ENCODE peak calls at places on chromosomes 13 and 19, in four cellular contexts. One of them, this sample, is unnamed.

GRCh38 chr13:38530492-38530891 is 156.4 kb upstream of the FREM2 start:
- DNase-seq in HepG2: no peak
- DNase-seq in K562: no peak
- DNase-seq in GM12878: no peak
- DNase-seq in this sample: no peak

GRCh38 chr19:35348909-35349611 is 1.4 kb downstream of the FFAR1 start:
- DNase-seq in HepG2: no peak
- DNase-seq in K562: no peak
- DNase-seq in GM12878: no peak
- DNase-seq in this sample: no peak

GRCh38 chr13:48542581-48543341 is 9.9 kb upstream of the RCBTB2 start:
- DNase-seq in HepG2: peak; percentile 23
- DNase-seq in K562: no peak
- DNase-seq in GM12878: no peak
- DNase-seq in this sample: no peak

GRCh38 chr19:48308695-48309586 is 16.4 kb upstream of the EMP3 start:
- DNase-seq in HepG2: peak; percentile 71
- DNase-seq in K562: peak; percentile 81
- DNase-seq in GM12878: no peak
- DNase-seq in this sample: no peak

GRCh38 chr19:7870571-7871279 is 3.5 kb downstream of the PRR36 start:
- DNase-seq in HepG2: peak; percentile 93
- DNase-seq in K562: peak; percentile 98
- DNase-seq in GM12878: no peak
- DNase-seq in this sample: peak; percentile 72

GRCh38 chr13:32468502-32469147 is 40.7 kb upstream of the N4BP2L1 start:
- DNase-seq in HepG2: no peak
- DNase-seq in K562: peak; percentile 58
- DNase-seq in GM12878: no peak
- DNase-seq in this sample: no peak

GRCh38 chr19:46783670-46784069 is 4.7 kb downstream of the SLC1A5 start:
- DNase-seq in HepG2: no peak
- DNase-seq in K562: no peak
- DNase-seq in GM12878: no peak
- DNase-seq in this sample: no peak

GRCh38 chr19:54653181-54653809 is 9.5 kb upstream of the LILRB4 start:
- DNase-seq in HepG2: peak; percentile 8
- DNase-seq in K562: peak; percentile 54
- DNase-seq in GM12878: no peak
- DNase-seq in this sample: peak; percentile 40

GRCh38 chr19:31875550-31875949 is 469.9 kb upstream of the ZNF507 start:
- DNase-seq in HepG2: no peak
- DNase-seq in K562: no peak
- DNase-seq in GM12878: no peak
- DNase-seq in this sample: no peak

GRCh38 chr19:51521796-51522195 is 9.7 kb downstream of the SIGLEC6 start:
- DNase-seq in HepG2: no peak
- DNase-seq in K562: no peak
- DNase-seq in GM12878: no peak
- DNase-seq in this sample: no peak

GRCh38 chr13:64446372-64446771 is 2783.8 kb downstream of the PCDH9 start:
- DNase-seq in HepG2: no peak
- DNase-seq in K562: no peak
- DNase-seq in GM12878: no peak
- DNase-seq in this sample: peak; percentile 68

GRCh38 chr19:48393196-48393558 is 291 bp upstream of the GRIN2D start:
- DNase-seq in HepG2: no peak
- DNase-seq in K562: no peak
- DNase-seq in GM12878: no peak
- DNase-seq in this sample: no peak

GRCh38 chr13:107192289-107192688 is 624.4 kb upstream of the ARGLU1 start:
- DNase-seq in HepG2: peak; percentile 84
- DNase-seq in K562: no peak
- DNase-seq in GM12878: no peak
- DNase-seq in this sample: no peak

GRCh38 chr19:6214881-6215541 is 64.8 kb downstream of the MLLT1 start:
- DNase-seq in HepG2: no peak
- DNase-seq in K562: no peak
- DNase-seq in GM12878: no peak
- DNase-seq in this sample: no peak

GRCh38 chr13:41284512-41285288 is 21.3 kb upstream of the MTRF1 start:
- DNase-seq in HepG2: peak; percentile 73
- DNase-seq in K562: no peak
- DNase-seq in GM12878: no peak
- DNase-seq in this sample: no peak

GRCh38 chr13:61084983-61085382 is 330.7 kb downstream of the PCDH20 start:
- DNase-seq in HepG2: no peak
- DNase-seq in K562: no peak
- DNase-seq in GM12878: no peak
- DNase-seq in this sample: no peak

GRCh38 chr19:35167251-35168119 is 12.9 kb downstream of the FXYD5 start:
- DNase-seq in HepG2: no peak
- DNase-seq in K562: no peak
- DNase-seq in GM12878: no peak
- DNase-seq in this sample: no peak

GRCh38 chr13:51524846-51525566 is 59.3 kb upstream of the WDFY2 start:
- DNase-seq in HepG2: no peak
- DNase-seq in K562: no peak
- DNase-seq in GM12878: no peak
- DNase-seq in this sample: no peak

GRCh38 chr19:48999481-49000325 is 6.0 kb downstream of the RUVBL2 start:
- DNase-seq in HepG2: no peak
- DNase-seq in K562: peak; percentile 74
- DNase-seq in GM12878: no peak
- DNase-seq in this sample: peak; percentile 72

GRCh38 chr13:41007359-41008118 is 11.6 kb downstream of the ELF1 start:
- DNase-seq in HepG2: peak; percentile 48
- DNase-seq in K562: peak; percentile 52
- DNase-seq in GM12878: no peak
- DNase-seq in this sample: no peak

GRCh38 chr13:109272595-109273325 is 513.6 kb downstream of the IRS2 start:
- DNase-seq in HepG2: no peak
- DNase-seq in K562: no peak
- DNase-seq in GM12878: no peak
- DNase-seq in this sample: no peak

GRCh38 chr13:104357174-104357573 is 1291.0 kb upstream of the SLC10A2 start:
- DNase-seq in HepG2: no peak
- DNase-seq in K562: no peak
- DNase-seq in GM12878: no peak
- DNase-seq in this sample: no peak

GRCh38 chr13:29743229-29743786 is 107.1 kb downstream of the UBL3 start:
- DNase-seq in HepG2: no peak
- DNase-seq in K562: no peak
- DNase-seq in GM12878: no peak
- DNase-seq in this sample: peak; percentile 17

GRCh38 chr13:73603646-73604045 is 530.6 kb downstream of the KLF12 start:
- DNase-seq in HepG2: no peak
- DNase-seq in K562: no peak
- DNase-seq in GM12878: no peak
- DNase-seq in this sample: no peak

GRCh38 chr19:2429917-2430570 is 2.7 kb upstream of the TIMM13 start:
- DNase-seq in HepG2: no peak
- DNase-seq in K562: no peak
- DNase-seq in GM12878: no peak
- DNase-seq in this sample: no peak

GRCh38 chr13:112072531-112073244 is 5.7 kb downstream of the SOX1 start:
- DNase-seq in HepG2: no peak
- DNase-seq in K562: no peak
- DNase-seq in GM12878: no peak
- DNase-seq in this sample: peak; percentile 53

GRCh38 chr19:58570770-58571574 is 2.2 kb downstream of the MZF1 start:
- DNase-seq in HepG2: no peak
- DNase-seq in K562: no peak
- DNase-seq in GM12878: no peak
- DNase-seq in this sample: no peak

GRCh38 chr13:113116871-113117271 is 5.7 kb upstream of the F10 start:
- DNase-seq in HepG2: no peak
- DNase-seq in K562: no peak
- DNase-seq in GM12878: no peak
- DNase-seq in this sample: no peak
- TF ChIP-seq BHLHE40 in HepG2: no peak
- TF ChIP-seq BHLHE40 in K562: no peak
- TF ChIP-seq BHLHE40 in GM12878: no peak
- TF ChIP-seq BHLHE40 in this sample: no peak

DNA sequence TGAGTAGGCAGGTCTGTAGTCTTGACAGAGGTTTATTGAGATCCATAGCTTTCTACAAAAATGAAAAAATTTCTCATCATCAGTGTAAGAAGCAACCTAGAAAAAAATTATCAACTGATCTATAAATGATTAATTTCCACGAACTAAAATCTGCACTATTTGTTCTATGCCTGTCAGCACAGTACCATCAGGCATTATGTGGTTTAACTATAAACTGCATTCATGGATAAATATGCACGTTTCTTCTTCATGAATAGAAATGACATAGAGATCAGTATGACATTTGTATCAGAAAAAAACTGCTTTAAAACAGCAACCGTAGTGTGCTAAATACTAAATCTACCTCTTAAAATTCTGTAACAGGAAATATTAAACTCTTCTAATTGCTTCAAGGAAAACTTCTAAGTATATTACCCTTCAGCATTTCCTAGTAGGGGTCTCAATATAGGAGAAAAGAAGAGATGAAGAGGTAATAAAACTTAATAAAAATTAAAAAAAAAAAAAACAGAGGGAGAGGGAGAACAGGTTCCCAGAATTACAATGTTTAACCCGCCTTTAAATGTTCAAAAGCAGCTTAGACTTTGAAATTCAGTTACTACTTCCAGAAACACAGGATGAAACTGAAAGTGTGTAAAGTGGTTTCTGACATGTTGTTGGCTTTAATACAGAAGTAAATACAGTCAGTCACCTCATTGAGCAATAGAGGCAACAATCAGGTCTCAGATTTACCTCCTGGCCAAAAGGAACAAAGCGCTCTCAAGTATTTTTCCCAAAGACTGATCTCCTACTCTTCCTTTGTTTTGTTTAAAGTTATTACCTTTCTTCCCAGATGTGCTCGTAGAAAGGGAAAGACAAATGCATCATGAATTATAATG is 144.4 kb downstream of the DIAPH3 start:
- DNase-seq in HepG2: peak; percentile 3
- DNase-seq in K562: no peak
- DNase-seq in GM12878: peak; percentile 17
- DNase-seq in this sample: no peak
- TF ChIP-seq FOXM1 in HepG2: no peak
- TF ChIP-seq FOXM1 in K562: no peak
- TF ChIP-seq FOXM1 in GM12878: no peak
- TF ChIP-seq FOXM1 in this sample: no peak

DNA sequence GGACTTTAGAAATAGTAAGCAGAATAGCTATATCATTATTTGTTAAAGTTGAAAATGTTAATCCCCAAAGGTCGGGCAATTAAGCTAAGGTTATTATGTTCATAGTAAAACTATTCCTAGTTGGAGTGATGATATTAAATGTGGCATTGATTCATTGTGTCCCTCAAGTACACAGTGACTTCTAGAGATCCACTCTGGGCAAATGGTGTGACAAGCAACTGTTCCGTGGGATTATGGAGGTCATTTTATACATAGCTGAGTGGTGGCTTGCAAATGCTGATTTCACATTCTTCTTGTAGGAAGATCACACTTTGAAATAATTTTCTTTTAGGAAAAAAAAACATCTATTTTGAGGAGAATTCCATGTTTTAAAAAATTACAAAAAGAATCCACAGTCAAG is 317.8 kb downstream of the ATP8A2 start:
- DNase-seq in HepG2: no peak
- DNase-seq in K562: no peak
- DNase-seq in GM12878: no peak
- DNase-seq in this sample: no peak
- TF ChIP-seq FOXK2 in HepG2: no peak
- TF ChIP-seq FOXK2 in K562: no peak
- TF ChIP-seq FOXK2 in GM12878: no peak
- TF ChIP-seq FOXK2 in this sample: no peak

GRCh38 chr19:43532571-43532961 is 422 bp upstream of the ZNF575 start:
- DNase-seq in HepG2: no peak
- DNase-seq in K562: no peak
- DNase-seq in GM12878: no peak
- DNase-seq in this sample: no peak

GRCh38 chr19:43524922-43525835 is 1.8 kb downstream of the ETHE1 start:
- DNase-seq in HepG2: peak; percentile 87
- DNase-seq in K562: no peak
- DNase-seq in GM12878: peak; percentile 44
- DNase-seq in this sample: no peak

GRCh38 chr19:43526884-43527859 is at the start of gene ETHE1:
- DNase-seq in HepG2: peak; percentile 44
- DNase-seq in K562: peak; percentile 87
- DNase-seq in GM12878: no peak
- DNase-seq in this sample: peak; percentile 75

GRCh38 chr19:43525836-43526771 is 897 bp downstream of the ETHE1 start:
- DNase-seq in HepG2: no peak
- DNase-seq in K562: no peak
- DNase-seq in GM12878: no peak
- DNase-seq in this sample: no peak

DNA sequence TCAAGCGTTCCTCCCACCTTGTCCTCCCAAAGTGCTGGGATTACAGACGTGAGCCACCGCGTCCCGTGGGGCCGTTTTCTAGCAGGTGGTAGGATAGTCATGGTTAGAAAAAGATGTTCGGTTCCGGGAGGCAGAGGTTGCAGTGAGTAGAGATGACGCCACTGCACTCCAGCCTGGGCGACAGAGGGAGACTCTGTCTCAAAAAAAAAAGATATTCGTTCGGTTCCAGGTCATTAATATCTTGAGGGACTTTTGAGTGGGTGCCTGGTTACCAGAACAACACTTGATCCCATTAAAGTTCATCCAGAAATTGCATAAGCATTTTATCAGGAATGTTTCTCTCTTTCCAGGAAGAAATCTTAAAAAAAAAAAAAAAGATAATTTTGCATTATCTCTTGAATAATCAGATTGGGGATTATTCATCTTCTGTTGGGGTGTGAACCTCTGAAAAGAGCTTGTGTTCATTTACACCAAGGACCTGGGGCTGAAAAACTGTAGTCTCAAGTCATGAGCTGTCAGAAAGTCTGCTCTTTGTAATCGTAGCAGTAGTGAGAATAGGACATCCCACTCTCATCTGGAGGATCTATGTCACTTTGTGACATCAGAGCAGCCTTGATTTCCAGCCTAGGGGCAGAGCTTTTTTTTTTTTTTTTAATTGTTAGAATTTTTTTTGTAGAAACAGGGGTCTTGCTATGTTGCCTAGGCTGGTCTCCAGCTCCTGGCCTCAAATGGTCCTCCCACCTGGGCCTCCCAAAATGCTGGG is 1.0 kb upstream of the ETHE1 start:
- DNase-seq in HepG2: no peak
- DNase-seq in K562: no peak
- DNase-seq in GM12878: no peak
- DNase-seq in this sample: no peak
- TF ChIP-seq BHLHE40 in HepG2: no peak
- TF ChIP-seq BHLHE40 in K562: no peak
- TF ChIP-seq BHLHE40 in GM12878: no peak
- TF ChIP-seq BHLHE40 in this sample: no peak

GRCh38 chr13:21033866-21034601 is 27.4 kb downstream of the LATS2 start:
- DNase-seq in HepG2: no peak
- DNase-seq in K562: no peak
- DNase-seq in GM12878: no peak
- DNase-seq in this sample: no peak
- TF ChIP-seq FOXM1 in HepG2: no peak
- TF ChIP-seq FOXM1 in K562: no peak
- TF ChIP-seq FOXM1 in GM12878: no peak
- TF ChIP-seq FOXM1 in this sample: no peak

This sample was measured in HEK293T.